ENCODE peak calls at places on chromosomes 5 and 9, in five cellular contexts. One of them, this sample, is unnamed.

GRCh38 chr5:179668404-179668803 is 12.4 kb downstream of the CBY3 start:
- DNase-seq in IMR-90: peak
- DNase-seq in H9: peak
- DNase-seq in neuronal stem cell: peak
- DNase-seq in mesendoderm: peak
- DNase-seq in this sample: peak

GRCh38 chr9:33250458-33250995 is 10.6 kb downstream of the SPINK4 start:
- DNase-seq in IMR-90: peak
- DNase-seq in H9: no peak
- DNase-seq in neuronal stem cell: no peak
- DNase-seq in mesendoderm: no peak
- DNase-seq in this sample: peak

GRCh38 chr5:7540806-7541205 is 144.9 kb downstream of the ADCY2 start:
- DNase-seq in IMR-90: no peak
- DNase-seq in H9: no peak
- DNase-seq in neuronal stem cell: no peak
- DNase-seq in mesendoderm: no peak
- DNase-seq in this sample: no peak

GRCh38 chr9:101448680-101449070 is 13.1 kb upstream of the ALDOB start:
- DNase-seq in IMR-90: no peak
- DNase-seq in H9: no peak
- DNase-seq in neuronal stem cell: no peak
- DNase-seq in mesendoderm: no peak
- DNase-seq in this sample: no peak

GRCh38 chr5:150625831-150626746 is 14.4 kb upstream of the SYNPO start:
- DNase-seq in IMR-90: no peak
- DNase-seq in H9: no peak
- DNase-seq in neuronal stem cell: no peak
- DNase-seq in mesendoderm: no peak
- DNase-seq in this sample: no peak

GRCh38 chr5:53262348-53262970 is 152.9 kb upstream of the MOCS2 start:
- DNase-seq in IMR-90: peak
- DNase-seq in H9: no peak
- DNase-seq in neuronal stem cell: no peak
- DNase-seq in mesendoderm: peak
- DNase-seq in this sample: peak

GRCh38 chr5:96664669-96665068 is 2.5 kb downstream of the CAST start:
- DNase-seq in IMR-90: no peak
- DNase-seq in H9: no peak
- DNase-seq in neuronal stem cell: no peak
- DNase-seq in mesendoderm: no peak
- DNase-seq in this sample: no peak

GRCh38 chr5:137838976-137839375 is 28.7 kb upstream of the MYOT start:
- DNase-seq in IMR-90: no peak
- DNase-seq in H9: no peak
- DNase-seq in neuronal stem cell: no peak
- DNase-seq in mesendoderm: no peak
- DNase-seq in this sample: no peak

GRCh38 chr5:6402939-6403338 is 24.6 kb upstream of the MED10 start:
- DNase-seq in IMR-90: no peak
- DNase-seq in H9: no peak
- DNase-seq in neuronal stem cell: no peak
- DNase-seq in mesendoderm: no peak
- DNase-seq in this sample: no peak

GRCh38 chr5:143968071-143968878 is 156.3 kb downstream of the HMHB1 start:
- DNase-seq in IMR-90: peak
- DNase-seq in H9: no peak
- DNase-seq in neuronal stem cell: peak
- DNase-seq in mesendoderm: peak
- DNase-seq in this sample: peak

GRCh38 chr5:168471785-168472184 is 14.5 kb upstream of the RARS1 start:
- DNase-seq in IMR-90: peak
- DNase-seq in H9: no peak
- DNase-seq in neuronal stem cell: no peak
- DNase-seq in mesendoderm: no peak
- DNase-seq in this sample: no peak

GRCh38 chr9:131669234-131670172 is 70.4 kb downstream of the RAPGEF1 start:
- DNase-seq in IMR-90: no peak
- DNase-seq in H9: no peak
- DNase-seq in neuronal stem cell: no peak
- DNase-seq in mesendoderm: no peak
- DNase-seq in this sample: no peak

GRCh38 chr5:173646684-173647083 is 30.2 kb upstream of the BOD1 start:
- DNase-seq in IMR-90: no peak
- DNase-seq in H9: no peak
- DNase-seq in neuronal stem cell: no peak
- DNase-seq in mesendoderm: no peak
- DNase-seq in this sample: peak

GRCh38 chr5:96661101-96661840 is 905 bp upstream of the CAST start:
- DNase-seq in IMR-90: peak
- DNase-seq in H9: no peak
- DNase-seq in neuronal stem cell: peak
- DNase-seq in mesendoderm: peak
- DNase-seq in this sample: no peak

GRCh38 chr9:136243631-136244030 is 2.0 kb downstream of the QSOX2 start:
- DNase-seq in IMR-90: no peak
- DNase-seq in H9: no peak
- DNase-seq in neuronal stem cell: no peak
- DNase-seq in mesendoderm: peak
- DNase-seq in this sample: no peak

GRCh38 chr9:123561055-123561454 is 205.1 kb downstream of the CRB2 start:
- DNase-seq in IMR-90: no peak
- DNase-seq in H9: peak
- DNase-seq in neuronal stem cell: no peak
- DNase-seq in mesendoderm: peak
- DNase-seq in this sample: no peak

GRCh38 chr5:131685514-131686171 is 50.6 kb upstream of the RAPGEF6 start:
- DNase-seq in IMR-90: peak
- DNase-seq in H9: no peak
- DNase-seq in neuronal stem cell: no peak
- DNase-seq in mesendoderm: no peak
- DNase-seq in this sample: no peak
- H2AK5ac ChIP-seq in IMR-90: no peak
- H2AK5ac ChIP-seq in H9: no peak
- H2AK5ac ChIP-seq in neuronal stem cell: no peak
- H2AK5ac ChIP-seq in mesendoderm: no peak
- H2AK5ac ChIP-seq in this sample: no peak

DNA sequence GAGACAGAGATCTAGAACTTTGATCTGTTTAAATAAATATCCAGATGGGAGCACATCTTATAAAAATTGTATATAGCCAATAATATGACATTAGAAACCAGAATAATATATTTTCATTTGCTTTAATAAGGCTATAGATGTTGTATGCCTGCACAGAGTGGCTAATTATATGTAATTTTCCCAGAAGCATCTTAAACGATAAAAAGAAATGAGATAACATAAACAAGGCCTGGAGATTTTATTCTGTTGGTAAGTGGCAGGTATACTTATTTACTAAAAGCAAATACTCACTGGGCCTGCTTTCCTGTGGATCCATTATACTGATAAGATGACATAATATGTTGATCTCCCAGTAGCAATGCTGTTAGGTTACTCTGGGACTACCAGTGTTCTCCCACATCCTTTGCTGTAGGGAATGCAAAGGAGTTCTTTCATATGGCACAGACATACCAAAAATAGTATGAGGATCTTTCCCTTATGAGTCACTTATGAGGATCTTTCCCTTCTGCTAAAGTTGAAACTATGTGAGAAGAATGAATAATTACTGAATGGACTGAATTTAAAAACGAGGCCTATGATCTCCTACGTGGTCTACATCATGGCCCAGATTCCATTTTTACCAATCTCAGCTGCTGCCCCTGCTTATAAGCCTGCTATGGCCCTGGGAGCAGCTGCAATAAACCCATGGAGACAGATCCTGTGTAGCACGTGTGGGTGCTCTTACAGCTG is 112.1 kb downstream of the NUDT12 start:
- DNase-seq in IMR-90: peak
- DNase-seq in H9: no peak
- DNase-seq in neuronal stem cell: no peak
- DNase-seq in mesendoderm: peak
- DNase-seq in this sample: peak
- H2AK5ac ChIP-seq in IMR-90: peak
- H2AK5ac ChIP-seq in H9: no peak
- H2AK5ac ChIP-seq in neuronal stem cell: no peak
- H2AK5ac ChIP-seq in mesendoderm: no peak
- H2AK5ac ChIP-seq in this sample: peak

GRCh38 chr5:178419196-178419595 is 171.0 kb downstream of the COL23A1 start:
- DNase-seq in IMR-90: no peak
- DNase-seq in H9: no peak
- DNase-seq in neuronal stem cell: no peak
- DNase-seq in mesendoderm: no peak
- DNase-seq in this sample: no peak
- H2AK5ac ChIP-seq in IMR-90: no peak
- H2AK5ac ChIP-seq in H9: no peak
- H2AK5ac ChIP-seq in neuronal stem cell: peak
- H2AK5ac ChIP-seq in mesendoderm: no peak
- H2AK5ac ChIP-seq in this sample: no peak

DNA sequence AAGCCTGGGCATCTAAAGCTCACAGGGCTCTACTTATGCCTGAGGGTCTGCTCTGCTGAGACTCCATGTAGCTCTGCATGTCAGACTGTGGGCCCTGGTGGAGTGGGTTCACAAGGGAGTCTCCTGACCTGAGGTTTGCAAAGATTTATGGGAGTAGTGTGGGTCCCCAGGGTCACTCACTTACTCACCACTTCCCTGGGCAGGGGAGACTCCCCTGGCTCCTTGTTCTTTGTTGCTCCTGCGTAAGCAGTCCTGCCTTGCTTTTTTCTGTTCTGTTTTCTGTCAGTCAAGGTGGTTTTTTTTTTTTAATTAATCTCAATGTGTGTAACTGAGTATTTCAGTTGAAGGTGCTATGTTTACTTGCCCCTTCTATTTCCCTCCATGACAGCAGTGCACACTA is 256.6 kb downstream of the TMEM38B start:
- DNase-seq in IMR-90: no peak
- DNase-seq in H9: no peak
- DNase-seq in neuronal stem cell: no peak
- DNase-seq in mesendoderm: no peak
- DNase-seq in this sample: no peak
- H2AK5ac ChIP-seq in IMR-90: no peak
- H2AK5ac ChIP-seq in H9: no peak
- H2AK5ac ChIP-seq in neuronal stem cell: no peak
- H2AK5ac ChIP-seq in mesendoderm: no peak
- H2AK5ac ChIP-seq in this sample: no peak

GRCh38 chr5:73422164-73422563 is 26.4 kb downstream of the FOXD1 start:
- DNase-seq in IMR-90: no peak
- DNase-seq in H9: no peak
- DNase-seq in neuronal stem cell: no peak
- DNase-seq in mesendoderm: peak
- DNase-seq in this sample: no peak
- H2AK5ac ChIP-seq in IMR-90: no peak
- H2AK5ac ChIP-seq in H9: no peak
- H2AK5ac ChIP-seq in neuronal stem cell: no peak
- H2AK5ac ChIP-seq in mesendoderm: no peak
- H2AK5ac ChIP-seq in this sample: no peak

GRCh38 chr9:127566351-127567001 is 45.6 kb upstream of the STXBP1 start:
- DNase-seq in IMR-90: no peak
- DNase-seq in H9: no peak
- DNase-seq in neuronal stem cell: no peak
- DNase-seq in mesendoderm: peak
- DNase-seq in this sample: peak
- H2AK5ac ChIP-seq in IMR-90: peak
- H2AK5ac ChIP-seq in H9: no peak
- H2AK5ac ChIP-seq in neuronal stem cell: peak
- H2AK5ac ChIP-seq in mesendoderm: no peak
- H2AK5ac ChIP-seq in this sample: peak